ENCODE peak calls at places on chromosome 2, in nine cellular contexts. Y is IMR-90, D is stomach, Z is heart left ventricle, M is A549, C is breast epithelium, G is testis, E is spleen, K is ovary. X is an unnamed sample.

GRCh38 chr2:200878289-200878688 is 10.6 kb downstream of the PPIL3 start:
- DNase-seq in Y (no peak), D (no peak), Z (no peak), M (no peak), C (no peak), G (no peak), E (no peak), K (no peak), X (no peak)

GRCh38 chr2:191251014-191251413 is 5.8 kb downstream of the MYO1B start:
- DNase-seq in Y (no peak), D (no peak), Z (no peak), M (no peak), C (no peak), G (no peak), E (no peak), K (no peak), X (no peak)

GRCh38 chr2:182456784-182457183 is 29.9 kb upstream of the PDE1A start:
- DNase-seq in Y (peak), D (no peak), Z (no peak), M (no peak), C (no peak), G (no peak), E (no peak), K (no peak), X (no peak)

GRCh38 chr2:152743004-152743403 is 24.6 kb downstream of the ARL6IP6 start:
- DNase-seq in Y (no peak), D (no peak), Z (no peak), M (peak), C (no peak), G (no peak), E (no peak), K (no peak), X (no peak)

GRCh38 chr2:15730545-15731212 is 139.0 kb downstream of the DDX1 start:
- DNase-seq in Y (peak), D (peak), Z (peak), M (peak), C (peak), G (peak), E (peak), K (peak), X (peak)

GRCh38 chr2:74297391-74297790 is 45.8 kb downstream of the SLC4A5 start:
- DNase-seq in Y (no peak), D (no peak), Z (no peak), M (no peak), C (no peak), G (no peak), E (no peak), K (no peak), X (no peak)

GRCh38 chr2:234840336-234840735 is 111.5 kb upstream of the SH3BP4 start:
- DNase-seq in Y (peak), D (no peak), Z (peak), M (peak), C (no peak), G (peak), E (no peak), K (peak), X (no peak)

GRCh38 chr2:211745295-211746097 is 793.1 kb downstream of the ERBB4 start:
- DNase-seq in Y (peak), D (peak), Z (peak), M (peak), C (no peak), G (peak), E (no peak), K (no peak), X (peak)

GRCh38 chr2:71892896-71893295 is 254.8 kb downstream of the CYP26B1 start:
- DNase-seq in Y (no peak), D (no peak), Z (no peak), M (no peak), C (no peak), G (no peak), E (no peak), K (no peak), X (no peak)

GRCh38 chr2:44351088-44351487 is 10.2 kb downstream of the PREPL start:
- DNase-seq in Y (peak), D (no peak), Z (no peak), M (no peak), C (no peak), G (no peak), E (no peak), K (no peak), X (no peak)

GRCh38 chr2:181324912-181325311 is 132.3 kb upstream of the ITGA4 start:
- DNase-seq in Y (no peak), D (no peak), Z (no peak), M (no peak), C (no peak), G (no peak), E (no peak), K (no peak), X (no peak)

GRCh38 chr2:233853353-233853752 is 982 bp downstream of the HJURP start:
- DNase-seq in Y (no peak), D (peak), Z (no peak), M (peak), C (no peak), G (peak), E (no peak), K (no peak), X (peak)

GRCh38 chr2:172427990-172428840 is 829 bp downstream of the ITGA6 start:
- DNase-seq in Y (no peak), D (peak), Z (peak), M (peak), C (no peak), G (peak), E (peak), K (peak), X (peak)

GRCh38 chr2:239302083-239302807 is 98.6 kb downstream of the HDAC4 start:
- DNase-seq in Y (no peak), D (peak), Z (peak), M (no peak), C (no peak), G (peak), E (peak), K (peak), X (peak)

GRCh38 chr2:39202639-39203369 is 41.0 kb downstream of the CDKL4 start:
- DNase-seq in Y (peak), D (no peak), Z (no peak), M (no peak), C (no peak), G (no peak), E (no peak), K (no peak), X (no peak)

GRCh38 chr2:28430377-28430765 is 37.7 kb downstream of the FOSL2 start:
- DNase-seq in Y (no peak), D (no peak), Z (no peak), M (no peak), C (no peak), G (no peak), E (no peak), K (no peak), X (no peak)

GRCh38 chr2:16487686-16488085 is 177.9 kb downstream of the CYRIA start:
- DNase-seq in Y (peak), D (peak), Z (no peak), M (peak), C (no peak), G (peak), E (no peak), K (no peak), X (no peak)

GRCh38 chr2:170030040-170030439 is 147.9 kb upstream of the MYO3B start:
- DNase-seq in Y (no peak), D (no peak), Z (no peak), M (no peak), C (no peak), G (no peak), E (no peak), K (no peak), X (no peak)

GRCh38 chr2:127537142-127537541 is 1.7 kb downstream of the MYO7B start:
- DNase-seq in Y (no peak), D (no peak), Z (no peak), M (no peak), C (no peak), G (no peak), E (no peak), K (no peak), X (no peak)

GRCh38 chr2:218024871-218025270 is 22.1 kb upstream of the TNS1 start:
- DNase-seq in Y (no peak), D (peak), Z (peak), M (no peak), C (no peak), G (peak), E (peak), K (no peak), X (no peak)

GRCh38 chr2:238706673-238707072 is 141.2 kb upstream of the TWIST2 start:
- DNase-seq in Y (no peak), D (no peak), Z (no peak), M (no peak), C (peak), G (peak), E (no peak), K (no peak), X (no peak)

GRCh38 chr2:56811401-56811800 is 627.6 kb downstream of the CCDC85A start:
- DNase-seq in Y (no peak), D (no peak), Z (no peak), M (no peak), C (no peak), G (no peak), E (no peak), K (no peak), X (no peak)

GRCh38 chr2:224009605-224010330 is 29.3 kb downstream of the SERPINE2 start:
- DNase-seq in Y (peak), D (no peak), Z (no peak), M (peak), C (no peak), G (no peak), E (no peak), K (no peak), X (no peak)

GRCh38 chr2:235964787-235965390 is 203.3 kb downstream of the GBX2 start:
- DNase-seq in Y (no peak), D (no peak), Z (no peak), M (no peak), C (no peak), G (no peak), E (peak), K (no peak), X (peak)

GRCh38 chr2:235966932-235967331 is 201.3 kb downstream of the GBX2 start:
- DNase-seq in Y (no peak), D (no peak), Z (no peak), M (no peak), C (no peak), G (no peak), E (peak), K (no peak), X (no peak)

GRCh38 chr2:235966396-235966795 is 201.8 kb downstream of the GBX2 start:
- DNase-seq in Y (no peak), D (no peak), Z (no peak), M (peak), C (no peak), G (no peak), E (peak), K (no peak), X (no peak)

GRCh38 chr2:235961711-235962110 is 206.5 kb downstream of the GBX2 start:
- DNase-seq in Y (no peak), D (no peak), Z (no peak), M (no peak), C (no peak), G (no peak), E (peak), K (no peak), X (no peak)

GRCh38 chr2:235963853-235964577 is 204.2 kb downstream of the GBX2 start:
- DNase-seq in Y (no peak), D (no peak), Z (no peak), M (no peak), C (no peak), G (peak), E (peak), K (no peak), X (peak)
- TF ChIP-seq POLR2A in Y (no peak), D (no peak), Z (no peak), M (no peak), C (no peak), G (no peak), E (no peak), K (no peak), X (no peak)

GRCh38 chr2:60823694-60824305 is 57.6 kb upstream of the REL start:
- DNase-seq in Y (no peak), D (no peak), Z (no peak), M (no peak), C (no peak), G (no peak), E (no peak), K (no peak), X (no peak)
- H3K4me3 ChIP-seq in Y (no peak), D (no peak), Z (no peak), M (no peak), C (no peak), G (no peak), E (no peak), K (no peak), X (no peak)

GRCh38 chr2:9644021-9644420 is 13.2 kb upstream of the YWHAQ start:
- DNase-seq in Y (no peak), D (peak), Z (no peak), M (no peak), C (no peak), G (no peak), E (no peak), K (no peak), X (no peak)
- H3K27ac ChIP-seq in Y (no peak), D (no peak), Z (no peak), M (no peak), C (no peak), G (no peak), E (no peak), K (no peak), X (no peak)

GRCh38 chr2:210302326-210302725 is 12.6 kb downstream of the MYL1 start:
- DNase-seq in Y (no peak), D (no peak), Z (no peak), M (no peak), C (no peak), G (no peak), E (no peak), K (no peak), X (no peak)

GRCh38 chr2:210299974-210300373 is 15.0 kb downstream of the MYL1 start:
- DNase-seq in Y (no peak), D (no peak), Z (no peak), M (no peak), C (no peak), G (no peak), E (no peak), K (no peak), X (no peak)

DNA sequence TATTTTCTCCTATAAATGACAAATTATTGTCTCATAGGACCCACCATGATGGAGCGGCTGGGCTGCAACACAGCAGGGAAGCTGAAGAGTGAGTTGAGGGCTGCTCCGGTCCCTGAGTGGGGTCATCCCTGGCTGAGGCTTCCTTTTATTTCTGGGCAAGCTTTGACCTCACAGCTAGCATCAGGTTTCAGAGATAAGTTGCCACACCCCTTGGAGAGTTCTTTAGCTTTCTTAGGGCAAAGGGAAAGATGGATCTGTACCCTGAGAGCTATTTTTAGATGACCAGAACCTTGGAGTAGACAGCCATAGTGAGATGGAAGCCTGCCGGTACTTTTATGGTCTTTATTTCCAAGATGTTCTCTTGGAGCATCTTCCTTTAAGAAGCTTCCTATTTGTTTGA is 11.5 kb downstream of the MYL1 start:
- DNase-seq in Y (no peak), D (no peak), Z (no peak), M (no peak), C (no peak), G (no peak), E (no peak), K (no peak), X (no peak)
- TF ChIP-seq POLR2A in Y (no peak), D (no peak), Z (no peak), M (no peak), C (no peak), G (no peak), E (no peak), K (no peak), X (no peak)

DNA sequence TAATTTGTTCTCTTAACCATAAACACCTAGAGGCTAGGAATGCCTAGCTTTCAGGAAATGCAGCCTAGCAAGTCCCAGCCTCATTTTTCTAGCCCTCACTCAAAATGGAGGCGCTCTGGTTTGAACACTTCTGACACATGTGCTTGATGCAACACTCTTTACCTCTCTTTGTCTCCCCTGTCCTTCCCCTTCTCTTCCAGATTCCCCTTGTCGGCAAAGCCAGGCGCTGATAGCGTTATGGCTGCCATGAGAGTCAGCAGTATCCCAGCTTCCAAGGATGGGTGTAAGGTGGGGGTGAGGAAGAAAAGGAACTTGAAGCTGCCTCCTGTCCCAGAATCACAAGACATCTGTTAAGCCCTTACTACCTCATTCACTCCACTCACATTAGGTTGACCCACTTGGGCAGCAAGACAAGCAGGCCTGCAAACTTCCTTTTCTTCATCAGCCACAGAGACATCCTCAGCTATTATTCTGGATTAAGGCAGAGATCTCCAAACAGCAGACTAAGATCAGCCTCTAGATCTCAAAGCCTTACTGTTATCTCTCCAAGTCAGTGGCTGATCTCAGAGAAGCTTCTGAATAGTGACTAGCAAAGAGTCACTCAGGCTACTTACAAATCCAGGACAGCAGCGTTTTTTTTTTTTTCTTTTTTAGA is 1.9 kb upstream of the ST3GAL5 start:
- DNase-seq in Y (no peak), D (no peak), Z (no peak), M (no peak), C (no peak), G (no peak), E (peak), K (no peak), X (no peak)
- H3K4me3 ChIP-seq in Y (no peak), D (no peak), Z (peak), M (peak), C (peak), G (no peak), E (no peak), K (no peak), X (peak)

X was measured in Peyer's patch.